ENCODE peak calls at places on chromosomes 3 and 15, in four cellular contexts. D is fibroblast of mammary gland, V is GM06990, N is cardiac muscle cell. M is an unnamed sample.

GRCh38 chr3:141482250-141482937 is 4.4 kb upstream of the RASA2 start:
- DNase-seq in D (peak), V (no peak), N (no peak), M (no peak)

GRCh38 chr15:77251662-77252061 is 168.2 kb downstream of the PEAK1 start:
- DNase-seq in D (peak), V (no peak), N (no peak), M (no peak)

GRCh38 chr15:64938192-64938591 is 26.5 kb downstream of the ANKDD1A start:
- DNase-seq in D (peak), V (no peak), N (no peak), M (no peak)

GRCh38 chr3:37862712-37863551 is 1.3 kb downstream of the CTDSPL start:
- DNase-seq in D (peak), V (no peak), N (peak), M (no peak)

GRCh38 chr15:94174399-94174802 is 57.0 kb upstream of the MCTP2 start:
- DNase-seq in D (peak), V (peak), N (no peak), M (peak)

GRCh38 chr3:117669761-117670160 is 960.2 kb downstream of the TUSC7 start:
- DNase-seq in D (no peak), V (no peak), N (no peak), M (no peak)

GRCh38 chr3:48561045-48561736 is 2.4 kb downstream of the UCN2 start:
- DNase-seq in D (peak), V (no peak), N (peak), M (no peak)

GRCh38 chr15:53404930-53405493 is 354.5 kb downstream of the WDR72 start:
- DNase-seq in D (no peak), V (no peak), N (no peak), M (no peak)

GRCh38 chr3:140091143-140091542 is 156.2 kb downstream of the CLSTN2 start:
- DNase-seq in D (no peak), V (no peak), N (no peak), M (no peak)

GRCh38 chr15:75640483-75641175 is 605 bp upstream of the IMP3 start:
- DNase-seq in D (peak), V (peak), N (peak), M (no peak)

GRCh38 chr3:155853214-155854146 is 747 bp downstream of the SLC33A1 start:
- DNase-seq in D (peak), V (no peak), N (peak), M (no peak)

GRCh38 chr15:98859149-98859548 is 148.4 kb downstream of the PGPEP1L start:
- DNase-seq in D (no peak), V (no peak), N (no peak), M (no peak)

GRCh38 chr15:101445562-101446526 is 43.7 kb downstream of the PCSK6 start:
- DNase-seq in D (peak), V (no peak), N (no peak), M (no peak)

GRCh38 chr3:52240059-52240885 is 1.3 kb upstream of the TWF2 start:
- DNase-seq in D (peak), V (no peak), N (no peak), M (peak)

GRCh38 chr3:170056710-170057454 is 19.1 kb downstream of the GPR160 start:
- DNase-seq in D (no peak), V (peak), N (no peak), M (peak)

GRCh38 chr3:170055209-170055608 is 17.4 kb downstream of the GPR160 start:
- DNase-seq in D (peak), V (peak), N (no peak), M (peak)

GRCh38 chr3:170052398-170052797 is 14.6 kb downstream of the GPR160 start:
- DNase-seq in D (no peak), V (no peak), N (no peak), M (no peak)

GRCh38 chr3:170057550-170057949 is 19.8 kb downstream of the GPR160 start:
- DNase-seq in D (no peak), V (no peak), N (no peak), M (no peak)

GRCh38 chr3:170054204-170054603 is 16.4 kb downstream of the GPR160 start:
- DNase-seq in D (no peak), V (no peak), N (no peak), M (no peak)
- TF ChIP-seq CTCF in D (peak), V (peak), N (peak), M (peak)

DNA sequence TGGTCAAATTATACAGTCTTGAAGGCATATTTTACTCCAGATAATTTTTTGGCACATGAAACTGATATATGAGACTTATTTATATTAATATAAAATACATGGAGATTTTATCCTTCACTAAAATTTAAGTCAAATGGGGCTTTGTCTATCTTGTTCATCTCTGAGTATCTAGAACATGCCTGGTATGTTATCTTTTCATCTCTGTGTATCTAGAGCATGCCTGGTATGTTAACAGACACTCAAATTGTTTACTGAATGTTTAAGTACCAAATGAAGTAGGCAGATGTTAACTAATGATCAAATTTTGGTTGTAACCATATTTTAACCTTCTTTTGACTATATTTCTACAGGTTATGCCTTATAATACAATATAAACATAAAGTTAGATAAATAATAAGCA is 7.7 kb downstream of the GTF2A2 start:
- DNase-seq in D (no peak), V (no peak), N (no peak), M (no peak)
- TF ChIP-seq CTCF in D (no peak), V (no peak), N (no peak), M (no peak)

DNA sequence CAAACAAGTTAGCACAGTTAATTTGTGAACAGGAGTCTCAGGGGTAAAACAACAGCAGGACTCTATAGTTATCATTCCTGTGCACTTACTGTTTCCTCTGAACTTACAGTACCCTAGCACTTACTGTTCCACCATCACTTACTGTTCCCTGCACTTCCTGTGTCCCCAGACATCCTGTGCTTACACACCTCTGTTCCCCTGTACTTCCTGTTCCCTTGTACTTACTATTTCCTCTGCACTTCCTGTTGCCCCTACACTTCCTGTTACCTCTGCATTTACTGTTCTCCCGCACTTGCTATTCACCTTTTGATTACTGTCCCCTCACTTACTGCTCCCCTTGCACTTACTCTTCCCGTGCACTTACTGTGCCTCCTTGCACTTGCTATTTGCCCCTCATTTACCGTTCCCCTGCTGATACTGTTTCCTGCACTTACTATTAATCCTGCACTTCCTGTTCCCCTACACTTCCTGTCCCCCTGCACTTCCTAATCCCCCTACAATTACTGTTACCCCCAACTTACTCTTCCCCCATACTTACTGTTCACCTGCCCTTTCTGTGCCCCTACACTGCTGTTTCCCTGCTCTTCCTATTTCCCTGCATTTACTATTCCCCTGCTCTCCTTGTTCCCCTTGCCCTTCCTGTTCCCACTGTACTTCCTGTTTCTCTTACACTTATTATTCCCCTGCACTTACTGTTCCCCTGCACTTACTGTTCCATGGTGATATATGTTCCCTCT is 30.3 kb downstream of the TPRA1 start:
- DNase-seq in D (no peak), V (no peak), N (no peak), M (no peak)
- TF ChIP-seq CTCF in D (no peak), V (no peak), N (no peak), M (no peak)

GRCh38 chr15:67384761-67385160 is 130.2 kb downstream of the IQCH start:
- DNase-seq in D (no peak), V (no peak), N (no peak), M (no peak)

GRCh38 chr15:67382723-67383122 is 128.1 kb downstream of the IQCH start:
- DNase-seq in D (no peak), V (no peak), N (no peak), M (no peak)

GRCh38 chr15:67386947-67387346 is 132.4 kb downstream of the IQCH start:
- DNase-seq in D (no peak), V (no peak), N (no peak), M (no peak)

GRCh38 chr15:67383903-67384302 is 129.3 kb downstream of the IQCH start:
- DNase-seq in D (peak), V (no peak), N (no peak), M (no peak)

GRCh38 chr15:67385971-67386370 is 131.4 kb downstream of the IQCH start:
- DNase-seq in D (no peak), V (no peak), N (no peak), M (no peak)
- TF ChIP-seq CTCF in D (peak), V (no peak), N (peak), M (no peak)

GRCh38 chr15:52163321-52164190 is 27.6 kb downstream of the GNB5 start:
- DNase-seq in D (no peak), V (no peak), N (peak), M (no peak)
- TF ChIP-seq CTCF in D (peak), V (peak), N (peak), M (peak)